ENCODE peak calls at places on chromosomes 4 and X, in six cellular contexts. R, L, P, F, U and A are unnamed samples. For H3K4me1, the result is how much of the 10 kb centered on the place peaks cover.

GRCh38 chrX:124726313-124726712 is 379.9 kb downstream of the SH2D1A start:
- DNase-seq in R (no peak), L (no peak), P (no peak), F (no peak), U (no peak), A (no peak)

GRCh38 chr4:7677799-7678301 is 243.1 kb upstream of the PSAPL1 start:
- DNase-seq in R (no peak), L (no peak), P (no peak), F (no peak), U (no peak), A (no peak)

GRCh38 chr4:74311696-74312313 is 3.5 kb downstream of the EPGN start:
- DNase-seq in R (peak), L (peak), P (no peak), F (peak), U (peak), A (no peak)

GRCh38 chr4:8355864-8356565 is 84.5 kb downstream of the ACOX3 start:
- DNase-seq in R (no peak), L (no peak), P (peak), F (peak), U (no peak), A (no peak)

GRCh38 chr4:156677136-156677535 is 294.5 kb downstream of the PDGFC start:
- DNase-seq in R (peak), L (peak), P (no peak), F (peak), U (peak), A (no peak)

GRCh38 chr4:141132689-141133145 is 552 bp downstream of the RNF150 start:
- DNase-seq in R (no peak), L (peak), P (peak), F (peak), U (peak), A (peak)

GRCh38 chrX:108811891-108812290 is 75.5 kb upstream of the IRS4 start:
- DNase-seq in R (no peak), L (no peak), P (no peak), F (no peak), U (peak), A (no peak)

GRCh38 chrX:12930150-12930549 is 23.7 kb downstream of the TLR8 start:
- DNase-seq in R (no peak), L (no peak), P (no peak), F (no peak), U (no peak), A (no peak)

GRCh38 chrX:46381630-46382029 is 163.6 kb downstream of the ZNF674 start:
- DNase-seq in R (peak), L (no peak), P (no peak), F (peak), U (peak), A (no peak)

GRCh38 chrX:7926501-7926900 is 712 bp downstream of the PNPLA4 start:
- DNase-seq in R (no peak), L (peak), P (no peak), F (peak), U (no peak), A (no peak)

GRCh38 chr4:55169352-55169959 is 44.1 kb upstream of the KDR start:
- DNase-seq in R (peak), L (peak), P (no peak), F (no peak), U (no peak), A (peak)

GRCh38 chr4:160026720-160027119 is 923.8 kb downstream of the RAPGEF2 start:
- DNase-seq in R (peak), L (no peak), P (no peak), F (no peak), U (peak), A (no peak)

GRCh38 chr4:185015108-185015507 is 3.2 kb upstream of the HELT start:
- DNase-seq in R (no peak), L (peak), P (no peak), F (peak), U (no peak), A (no peak)

GRCh38 chr4:74471228-74471627 is 26.3 kb downstream of the AREG start:
- DNase-seq in R (no peak), L (no peak), P (no peak), F (no peak), U (no peak), A (no peak)

GRCh38 chr4:146428298-146428697 is 93.4 kb downstream of the SLC10A7 start:
- DNase-seq in R (no peak), L (no peak), P (no peak), F (no peak), U (no peak), A (no peak)

GRCh38 chrX:943035-943434 is 269.4 kb downstream of the CRLF2 start:
- DNase-seq in R (no peak), L (no peak), P (no peak), F (no peak), U (no peak), A (no peak)

GRCh38 chr4:185229021-185229818 is 19.8 kb downstream of the SNX25 start:
- DNase-seq in R (no peak), L (no peak), P (no peak), F (no peak), U (no peak), A (no peak)

GRCh38 chr4:184816962-184817361 is 8.8 kb downstream of the ACSL1 start:
- DNase-seq in R (no peak), L (no peak), P (no peak), F (no peak), U (no peak), A (no peak)

GRCh38 chr4:7281316-7282093 is 89.2 kb downstream of the SORCS2 start:
- DNase-seq in R (no peak), L (no peak), P (no peak), F (no peak), U (no peak), A (no peak)

GRCh38 chr4:48350871-48351270 is 9.5 kb downstream of the SLAIN2 start:
- DNase-seq in R (no peak), L (no peak), P (no peak), F (no peak), U (no peak), A (no peak)

GRCh38 chrX:13761606-13762005 is 27.1 kb downstream of the OFD1 start:
- DNase-seq in R (no peak), L (peak), P (no peak), F (no peak), U (no peak), A (no peak)

GRCh38 chr4:41178372-41179085 is 35.8 kb downstream of the APBB2 start:
- DNase-seq in R (no peak), L (peak), P (no peak), F (peak), U (no peak), A (no peak)

GRCh38 chr4:101222156-101222845 is 125.0 kb downstream of the PPP3CA start:
- DNase-seq in R (no peak), L (peak), P (no peak), F (no peak), U (no peak), A (no peak)

GRCh38 chrX:11066812-11067211 is 44.3 kb upstream of the HCCS start:
- DNase-seq in R (no peak), L (no peak), P (no peak), F (no peak), U (no peak), A (no peak)

GRCh38 chr4:111066887-111067286 is 444.0 kb upstream of the PITX2 start:
- DNase-seq in R (no peak), L (no peak), P (no peak), F (peak), U (peak), A (no peak)

GRCh38 chr4:78517050-78517652 is 34.4 kb upstream of the ANXA3 start:
- DNase-seq in R (peak), L (peak), P (no peak), F (peak), U (peak), A (no peak)

GRCh38 chr4:20266215-20267082 is 14.7 kb downstream of the SLIT2 start:
- DNase-seq in R (no peak), L (peak), P (no peak), F (peak), U (no peak), A (peak)

GRCh38 chr4:119139316-119139715 is 3.7 kb downstream of the MYOZ2 start:
- DNase-seq in R (no peak), L (peak), P (no peak), F (peak), U (no peak), A (no peak)

GRCh38 chrX:31449064-31449463 is 377.2 kb upstream of the FTHL17 start:
- DNase-seq in R (no peak), L (no peak), P (no peak), F (no peak), U (no peak), A (no peak)

GRCh38 chr4:115851918-115852766 is 738.7 kb upstream of the NDST4 start:
- DNase-seq in R (peak), L (no peak), P (no peak), F (peak), U (peak), A (no peak)

GRCh38 chrX:119228506-119229290 is 7.4 kb upstream of the PGRMC1 start:
- DNase-seq in R (peak), L (peak), P (no peak), F (peak), U (no peak), A (no peak)

GRCh38 chr4:8077181-8078108 is 81.2 kb downstream of the ABLIM2 start:
- DNase-seq in R (no peak), L (no peak), P (no peak), F (no peak), U (no peak), A (no peak)

GRCh38 chr4:152724494-152724893 is 44.7 kb upstream of the TMEM154 start:
- DNase-seq in R (no peak), L (no peak), P (no peak), F (no peak), U (no peak), A (no peak)

GRCh38 chr4:152715076-152715475 is 35.3 kb upstream of the TMEM154 start:
- DNase-seq in R (no peak), L (no peak), P (no peak), F (no peak), U (no peak), A (no peak)

GRCh38 chr4:152719291-152719690 is 39.5 kb upstream of the TMEM154 start:
- DNase-seq in R (no peak), L (no peak), P (no peak), F (no peak), U (no peak), A (no peak)

GRCh38 chr4:152723236-152723635 is 43.4 kb upstream of the TMEM154 start:
- DNase-seq in R (no peak), L (no peak), P (no peak), F (no peak), U (no peak), A (no peak)

DNA sequence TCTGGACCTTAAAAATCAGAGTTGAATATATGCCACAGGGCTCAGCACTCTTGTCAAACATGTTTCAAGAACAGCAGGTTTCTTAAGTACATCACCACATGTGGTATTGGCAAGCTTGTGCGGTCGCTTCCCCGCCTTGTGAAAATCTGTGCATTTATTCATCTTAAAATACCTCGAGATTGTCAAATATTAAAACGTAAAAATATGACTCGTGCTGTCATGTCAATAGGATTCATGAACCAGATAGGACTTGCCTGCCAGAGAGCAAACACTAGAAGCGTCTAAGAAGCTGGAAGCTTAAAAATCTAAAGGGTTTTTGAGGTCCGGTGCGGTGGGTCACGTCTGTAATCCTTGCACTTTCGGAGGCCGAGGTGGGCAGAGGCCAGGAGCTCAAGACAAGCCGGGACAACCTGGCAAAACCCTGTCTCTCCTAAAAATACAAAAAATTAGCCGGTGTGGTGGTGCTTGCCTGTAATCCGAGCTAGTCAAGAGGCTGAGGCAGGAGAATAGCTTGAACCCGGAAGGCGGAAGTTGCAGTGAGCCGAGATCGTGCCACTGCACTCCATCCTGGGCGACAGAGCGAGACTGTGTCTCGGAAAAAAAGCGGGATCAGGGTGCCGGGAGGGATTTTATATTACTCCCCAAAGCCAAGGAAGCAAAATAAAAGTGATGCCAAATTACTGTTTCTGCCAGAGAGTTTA is 40.2 kb upstream of the TMEM154 start:
- DNase-seq in R (no peak), L (no peak), P (no peak), F (no peak), U (no peak), A (no peak)
- H3K4me3 ChIP-seq in R (no peak), L (no peak), P (no peak), F (no peak), U (no peak), A (peak)

GRCh38 chr4:94489075-94489474 is 37.3 kb downstream of the PDLIM5 start:
- DNase-seq in R (no peak), L (no peak), P (no peak), F (no peak), U (no peak), A (no peak)
- H3K4me1 ChIP-seq in R (half or more), L (under half), P (under half), F (under half), U (under half), A (half or more)

GRCh38 chrX:120549483-120550452 is 11.0 kb downstream of the CUL4B start:
- DNase-seq in R (peak), L (peak), P (no peak), F (peak), U (no peak), A (no peak)
- H3K4me3 ChIP-seq in R (peak), L (peak), P (no peak), F (peak), U (no peak), A (no peak)

DNA sequence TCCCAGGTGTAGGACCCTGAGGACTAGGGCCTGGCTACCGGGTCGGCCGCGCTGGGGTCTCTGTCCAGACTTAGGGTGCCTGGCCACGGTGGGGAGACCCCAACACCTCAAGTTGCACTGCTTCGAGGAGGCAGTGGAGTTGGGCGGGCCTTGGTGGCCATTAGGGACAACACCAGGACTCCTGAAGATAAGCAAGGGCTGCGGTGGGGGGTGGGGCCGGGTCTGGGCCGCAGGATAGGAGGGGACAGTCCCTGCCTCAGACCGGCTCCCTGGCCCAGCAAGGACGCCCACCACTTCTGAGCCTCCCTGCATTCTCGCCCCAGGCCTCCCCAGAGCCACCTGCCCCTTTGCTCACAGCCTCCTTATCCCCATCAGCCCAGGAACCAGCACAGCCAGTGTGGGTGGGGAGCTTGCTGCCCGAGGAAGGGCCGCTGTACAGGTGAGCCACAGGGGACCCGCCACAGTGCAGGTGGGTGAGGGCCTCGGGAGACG is 5.5 kb upstream of the MXD4 start:
- DNase-seq in R (no peak), L (no peak), P (no peak), F (no peak), U (no peak), A (no peak)
- H3K4me1 ChIP-seq in R (under half), L (under half), P (under half), F (under half), U (under half), A (half or more)

GRCh38 chrX:150547511-150548115 is 20.8 kb upstream of the MTM1 start:
- DNase-seq in R (peak), L (peak), P (peak), F (peak), U (peak), A (peak)

GRCh38 chrX:150544835-150545790 is 23.3 kb upstream of the MTM1 start:
- DNase-seq in R (no peak), L (no peak), P (no peak), F (no peak), U (no peak), A (no peak)

GRCh38 chrX:150548251-150548650 is 20.2 kb upstream of the MTM1 start:
- DNase-seq in R (no peak), L (no peak), P (no peak), F (no peak), U (no peak), A (no peak)

GRCh38 chrX:150548684-150549083 is 19.7 kb upstream of the MTM1 start:
- DNase-seq in R (no peak), L (peak), P (no peak), F (peak), U (no peak), A (no peak)

DNA sequence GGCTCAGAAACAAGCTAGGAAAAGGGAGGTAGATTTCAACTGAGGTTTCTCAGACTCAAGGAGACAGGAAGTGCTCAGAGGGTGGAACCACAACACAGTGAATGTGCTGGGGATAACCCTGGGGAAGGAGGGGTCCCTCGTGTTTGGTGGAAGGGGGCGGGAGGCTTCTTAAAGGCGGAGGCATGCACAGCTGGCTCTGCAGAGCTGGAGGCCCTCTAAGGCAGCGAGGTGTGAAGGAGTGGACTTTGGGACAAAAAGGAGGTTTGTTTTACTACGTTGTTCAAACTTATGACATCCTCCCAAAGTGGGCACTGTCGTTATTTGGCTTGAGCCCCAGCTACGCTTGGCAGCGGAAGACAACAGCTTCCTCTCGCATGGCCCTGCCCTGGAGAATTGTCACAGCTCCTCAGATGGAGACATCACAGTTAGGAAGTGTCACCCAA is 21.7 kb upstream of the MTM1 start:
- DNase-seq in R (no peak), L (peak), P (no peak), F (peak), U (no peak), A (no peak)
- H3K4me3 ChIP-seq in R (no peak), L (no peak), P (no peak), F (no peak), U (no peak), A (no peak)